ENCODE peak calls at places on chromosomes 12 and 14, in six cellular contexts. A is stimulated activated CD4-positive, alpha-beta T cell treated with anti-CD3 and anti-CD28 coated beads, Interleukin-1b, Interleukin-23, amount 100 ng/mL, for 1 hour; V is psoas muscle; Q is CD14-positive monocyte; M is cardiac fibroblast; O is AG08396. C is an unnamed sample.

GRCh38 chr12:113846275-113846674 is 119.8 kb downstream of the RBM19 start:
- DNase-seq in O (no peak), A (no peak), Q (no peak), V (no peak), M (peak; percentile 11), C (no peak)

GRCh38 chr14:103908580-103908979 is 19.7 kb upstream of the TDRD9 start:
- DNase-seq in Q (no peak), A (no peak), V (no peak), O (no peak), M (no peak), C (no peak)

GRCh38 chr12:130127909-130128763 is 34.1 kb upstream of the FZD10 start:
- DNase-seq in A (no peak), V (peak; percentile 71), Q (no peak), M (no peak), O (no peak), C (no peak)

GRCh38 chr12:119718141-119718540 is 50.2 kb downstream of the PRKAB1 start:
- DNase-seq in Q (no peak), M (no peak), V (no peak), A (no peak), O (no peak), C (no peak)

GRCh38 chr12:31325524-31325875 is 450 bp downstream of the SINHCAF start:
- DNase-seq in V (no peak), A (no peak), M (peak; percentile 11), Q (no peak), O (no peak), C (no peak)

GRCh38 chr12:71392521-71393145 is 47.0 kb upstream of the LGR5 start:
- DNase-seq in A (no peak), O (peak; percentile 72), Q (no peak), M (peak; percentile 88), V (no peak), C (peak; percentile 36)

GRCh38 chr12:65490193-65490592 is 211.7 kb downstream of the MSRB3 start:
- DNase-seq in M (peak; percentile 37), V (no peak), Q (no peak), O (no peak), A (no peak), C (no peak)

GRCh38 chr12:132477703-132478432 is 12.1 kb upstream of the FBRSL1 start:
- DNase-seq in Q (no peak), O (no peak), A (no peak), M (no peak), V (peak; percentile 21), C (no peak)

GRCh38 chr12:11807453-11807852 is 158.0 kb downstream of the ETV6 start:
- DNase-seq in O (no peak), M (no peak), V (no peak), A (no peak), Q (no peak), C (no peak)

GRCh38 chr14:65180725-65181025 is 78.4 kb upstream of the MAX start:
- DNase-seq in M (no peak), Q (no peak), V (no peak), O (no peak), A (no peak), C (no peak)